ENCODE peak calls at places on chromosome 7, in ten cellular contexts. K, S, C, H, U, T, Q, M, N and R are unnamed samples.

GRCh38 chr7:157125376-157126223 is 13.1 kb upstream of the UBE3C start:
- DNase-seq in M (no peak), C (no peak), H (no peak), S (no peak), N (no peak), U (no peak), K (no peak), T (no peak), Q (no peak), R (no peak)

GRCh38 chr7:35617076-35617475 is 77.9 kb downstream of the HERPUD2 start:
- DNase-seq in M (no peak), K (no peak), U (no peak), Q (no peak), C (no peak), N (no peak), H (no peak), S (peak), T (no peak), R (no peak)

GRCh38 chr7:1438821-1439220 is 20.4 kb downstream of the MICALL2 start:
- DNase-seq in U (no peak), Q (no peak), K (no peak), N (no peak), T (no peak), H (no peak), M (no peak), S (no peak), C (no peak), R (no peak)

GRCh38 chr7:68014031-68014774 is 1017.6 kb downstream of the TYW1 start:
- DNase-seq in Q (no peak), T (no peak), U (no peak), C (no peak), S (no peak), H (no peak), K (no peak), M (no peak), N (no peak), R (no peak)

GRCh38 chr7:156929789-156930539 is 19.5 kb upstream of the NOM1 start:
- DNase-seq in M (no peak), S (no peak), H (no peak), Q (no peak), C (peak), N (no peak), U (no peak), T (no peak), K (no peak), R (no peak)

GRCh38 chr7:38398725-38399321 is 125.4 kb upstream of the TARP start:
- DNase-seq in T (peak), U (peak), N (no peak), Q (peak), H (peak), C (peak), M (peak), S (peak), K (peak), R (peak)

GRCh38 chr7:89003619-89003956 is 208.1 kb upstream of the TEX47 start:
- DNase-seq in M (no peak), K (no peak), Q (no peak), N (no peak), S (no peak), H (no peak), U (no peak), C (no peak), T (no peak), R (peak)

GRCh38 chr7:81457858-81458522 is 311.9 kb downstream of the HGF start:
- DNase-seq in K (no peak), M (no peak), U (peak), C (no peak), N (no peak), T (no peak), Q (no peak), H (no peak), S (peak), R (no peak)

GRCh38 chr7:99504281-99504602 is 220 bp upstream of the ZKSCAN5 start:
- DNase-seq in K (no peak), T (no peak), U (no peak), H (peak), S (no peak), C (no peak), Q (no peak), M (no peak), N (peak), R (no peak)

GRCh38 chr7:70975816-70976215 is 156.1 kb upstream of the GALNT17 start:
- DNase-seq in T (no peak), S (no peak), H (no peak), U (no peak), Q (no peak), K (no peak), N (no peak), C (no peak), M (no peak), R (no peak)

GRCh38 chr7:78039791-78040776 is 241.5 kb downstream of the PHTF2 start:
- DNase-seq in U (peak), C (peak), K (peak), M (no peak), N (no peak), H (peak), Q (no peak), S (no peak), T (peak), R (peak)

GRCh38 chr7:158472631-158473030 is 115.0 kb downstream of the PTPRN2 start:
- DNase-seq in C (no peak), N (no peak), U (no peak), T (no peak), S (no peak), K (no peak), M (no peak), Q (no peak), H (no peak), R (no peak)

GRCh38 chr7:118288098-118288497 is 63.6 kb downstream of the ANKRD7 start:
- DNase-seq in U (peak), N (no peak), T (no peak), C (no peak), H (no peak), M (no peak), Q (no peak), K (no peak), S (no peak), R (peak)

GRCh38 chr7:92464515-92464914 is 13.2 kb downstream of the ERVW-1 start:
- DNase-seq in N (no peak), H (no peak), U (no peak), K (no peak), C (no peak), M (no peak), S (no peak), Q (no peak), T (no peak), R (no peak)

GRCh38 chr7:99374121-99375064 is at the start of gene ARPC1B:
- DNase-seq in K (peak), Q (peak), C (peak), U (peak), H (peak), N (peak), S (peak), T (peak), M (no peak), R (peak)

GRCh38 chr7:116669769-116670168 is 2.2 kb upstream of the MET start:
- DNase-seq in K (no peak), U (no peak), Q (no peak), C (no peak), N (no peak), T (no peak), M (no peak), H (no peak), S (no peak), R (no peak)

GRCh38 chr7:22613466-22613865 is 113.5 kb upstream of the STEAP1B start:
- DNase-seq in Q (no peak), M (no peak), C (no peak), T (no peak), N (no peak), S (peak), H (no peak), U (no peak), K (no peak), R (no peak)

GRCh38 chr7:132757778-132758177 is 181.5 kb upstream of the PLXNA4 start:
- DNase-seq in H (no peak), N (no peak), S (peak), K (no peak), C (no peak), U (no peak), Q (no peak), T (no peak), M (no peak), R (no peak)

GRCh38 chr7:159272739-159273138 is 128.1 kb upstream of the VIPR2 start:
- DNase-seq in M (no peak), N (no peak), U (no peak), T (no peak), Q (no peak), S (no peak), K (no peak), C (no peak), H (no peak), R (no peak)

GRCh38 chr7:129163875-129164544 is 19.5 kb downstream of the TSPAN33 start:
- DNase-seq in N (no peak), C (no peak), U (peak), S (peak), K (no peak), Q (no peak), H (no peak), T (no peak), M (peak), R (peak)

GRCh38 chr7:29091121-29091601 is 55.2 kb downstream of the CPVL start:
- DNase-seq in S (no peak), T (no peak), K (no peak), N (no peak), M (no peak), U (no peak), H (no peak), C (peak), Q (peak), R (no peak)

GRCh38 chr7:129689995-129690581 is 78.6 kb downstream of the NRF1 start:
- DNase-seq in M (no peak), C (no peak), S (no peak), H (no peak), K (no peak), Q (no peak), N (no peak), U (no peak), T (peak), R (no peak)

GRCh38 chr7:140876519-140877248 is 48.0 kb downstream of the BRAF start:
- DNase-seq in U (no peak), M (peak), K (no peak), S (peak), Q (no peak), N (no peak), T (no peak), C (no peak), H (no peak), R (peak)

GRCh38 chr7:111329367-111330234 is 232.7 kb downstream of the IMMP2L start:
- DNase-seq in U (no peak), T (no peak), K (no peak), H (no peak), S (peak), M (no peak), Q (no peak), C (no peak), N (no peak), R (peak)

GRCh38 chr7:87564290-87564963 is 36.3 kb downstream of the ABCB1 start:
- DNase-seq in U (peak), K (peak), N (no peak), M (no peak), H (no peak), Q (no peak), S (no peak), C (no peak), T (no peak), R (peak)

GRCh38 chr7:130319541-130319940 is 25.1 kb upstream of the CPA5 start:
- DNase-seq in T (no peak), N (no peak), C (no peak), K (no peak), M (no peak), U (no peak), H (no peak), S (no peak), Q (no peak), R (no peak)

GRCh38 chr7:81008901-81009300 is 90.0 kb upstream of the SEMA3C start:
- DNase-seq in Q (no peak), U (no peak), S (no peak), N (no peak), T (no peak), M (no peak), C (no peak), K (no peak), H (no peak), R (no peak)

GRCh38 chr7:53315986-53316385 is 280.6 kb downstream of the POM121L12 start:
- DNase-seq in K (no peak), S (no peak), M (no peak), H (no peak), T (no peak), C (peak), N (no peak), U (no peak), Q (no peak), R (no peak)

GRCh38 chr7:18866359-18867036 is 250.9 kb downstream of the TWIST1 start:
- DNase-seq in M (peak), N (peak), U (no peak), Q (peak), S (peak), C (peak), H (no peak), K (peak), T (no peak), R (peak)

GRCh38 chr7:28178537-28178936 is 2.1 kb downstream of the JAZF1 start:
- DNase-seq in K (no peak), H (no peak), Q (no peak), N (no peak), U (no peak), S (no peak), C (no peak), M (no peak), T (no peak), R (peak)

GRCh38 chr7:87797798-87798403 is 78.3 kb downstream of the SLC25A40 start:
- DNase-seq in K (no peak), Q (no peak), H (no peak), C (no peak), S (peak), N (no peak), M (peak), U (peak), T (no peak), R (peak)

GRCh38 chr7:151460474-151460855 is 20.5 kb upstream of the CRYGN start:
- DNase-seq in C (no peak), S (peak), T (no peak), Q (peak), M (no peak), K (peak), N (no peak), H (no peak), U (no peak), R (no peak)
- H3K4me3 ChIP-seq in C (peak), S (peak), T (no peak), Q (peak), M (peak), K (no peak), N (peak), H (no peak), U (no peak), R (no peak)

DNA sequence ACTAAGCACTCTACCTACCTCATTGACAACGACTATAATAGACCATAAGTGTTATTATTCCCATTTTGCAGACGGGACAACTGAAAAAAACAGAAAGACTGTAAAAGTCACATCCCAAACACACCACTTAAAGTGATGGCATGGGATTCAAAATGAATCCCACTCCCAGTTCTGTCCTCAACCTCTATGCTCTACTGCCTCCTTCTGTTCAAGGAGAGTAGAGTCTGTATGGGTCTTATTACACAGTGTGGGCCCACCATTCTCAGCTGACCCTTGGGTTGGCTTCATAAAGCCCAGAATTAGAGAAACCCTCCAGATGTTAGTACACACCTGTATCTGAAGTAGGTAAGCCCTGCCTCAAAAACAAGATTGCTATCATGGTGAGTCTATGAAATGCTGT is 102.2 kb downstream of the GRM8 start:
- DNase-seq in T (no peak), U (no peak), N (no peak), C (no peak), S (no peak), H (no peak), K (no peak), M (no peak), Q (no peak), R (no peak)
- TF ChIP-seq CTCF in T (no peak), U (no peak), N (no peak), C (no peak), S (no peak), H (no peak), K (no peak), M (no peak), Q (no peak), R (no peak)

GRCh38 chr7:150978136-150978789 is at the start of gene KCNH2:
- DNase-seq in Q (peak), S (no peak), N (no peak), M (no peak), T (no peak), U (peak), H (no peak), K (no peak), C (peak), R (no peak)
- H3K4me3 ChIP-seq in Q (peak), S (no peak), N (peak), M (peak), T (peak), U (peak), H (no peak), K (no peak), C (peak), R (peak)

DNA sequence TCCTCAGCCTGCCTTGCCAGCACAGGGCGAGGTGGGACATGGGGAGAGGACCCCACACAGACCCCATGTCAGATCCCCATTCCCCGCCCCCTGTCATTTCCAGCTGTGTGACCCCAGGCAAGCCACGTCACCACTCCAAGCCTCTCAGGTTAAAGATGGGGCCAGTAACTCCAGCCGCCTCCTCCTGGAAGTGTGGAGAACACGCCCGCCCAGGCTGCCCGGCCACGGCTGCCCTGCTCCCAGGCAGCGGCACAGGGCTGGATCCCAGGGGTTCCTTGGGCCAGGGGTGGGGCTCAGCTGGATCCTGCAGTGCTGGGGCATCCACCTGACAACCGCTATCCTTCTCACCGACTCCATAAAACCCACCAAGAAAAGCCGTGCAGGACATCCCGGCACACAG is 86.1 kb downstream of the PDGFA start:
- DNase-seq in C (no peak), K (no peak), T (no peak), H (no peak), U (no peak), M (no peak), Q (no peak), N (no peak), S (no peak), R (no peak)
- TF ChIP-seq CTCF in C (no peak), K (no peak), T (no peak), H (no peak), U (no peak), M (no peak), Q (no peak), N (no peak), S (no peak), R (no peak)

DNA sequence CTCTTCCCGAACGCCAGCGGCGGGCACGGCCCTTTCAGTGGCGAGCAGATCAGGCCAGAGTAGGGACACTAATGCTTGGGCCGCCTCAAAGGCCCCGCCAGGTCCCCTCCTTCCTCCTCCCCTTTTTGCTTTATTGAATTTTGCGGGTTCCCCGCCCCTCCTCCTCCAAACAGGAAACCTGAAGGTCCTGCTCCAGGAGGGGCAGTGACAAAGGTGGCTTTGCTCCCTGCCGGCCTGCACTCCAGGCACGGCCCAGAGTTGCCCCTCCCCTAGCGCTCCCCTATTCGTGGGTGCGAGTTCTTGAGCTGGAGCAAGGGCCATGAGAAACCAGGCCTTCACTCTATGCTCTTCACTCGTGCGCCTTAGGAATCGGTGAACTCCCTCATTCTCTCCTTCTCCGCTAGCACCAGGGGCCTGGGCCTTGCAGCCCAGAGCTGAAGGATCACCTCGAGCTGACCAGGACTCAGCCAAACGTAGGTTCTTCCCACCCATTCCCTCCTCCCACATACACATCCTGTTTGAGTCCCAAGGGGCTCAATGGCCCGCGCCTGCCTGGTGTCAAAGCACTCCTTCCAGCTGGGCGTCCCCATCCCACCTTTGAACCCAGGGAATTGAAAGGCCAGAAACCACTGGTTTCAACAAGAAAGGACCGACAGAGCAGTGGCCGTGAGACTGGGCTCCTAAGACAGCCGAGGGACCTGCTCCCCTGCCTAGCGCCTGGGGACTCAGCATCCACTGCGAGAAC is 629 bp upstream of the HOXA6 start:
- DNase-seq in K (no peak), Q (peak), N (no peak), M (no peak), T (peak), H (peak), U (no peak), S (peak), C (no peak), R (no peak)
- H3K4me3 ChIP-seq in K (no peak), Q (peak), N (peak), M (peak), T (peak), H (no peak), U (peak), S (peak), C (peak), R (no peak)

DNA sequence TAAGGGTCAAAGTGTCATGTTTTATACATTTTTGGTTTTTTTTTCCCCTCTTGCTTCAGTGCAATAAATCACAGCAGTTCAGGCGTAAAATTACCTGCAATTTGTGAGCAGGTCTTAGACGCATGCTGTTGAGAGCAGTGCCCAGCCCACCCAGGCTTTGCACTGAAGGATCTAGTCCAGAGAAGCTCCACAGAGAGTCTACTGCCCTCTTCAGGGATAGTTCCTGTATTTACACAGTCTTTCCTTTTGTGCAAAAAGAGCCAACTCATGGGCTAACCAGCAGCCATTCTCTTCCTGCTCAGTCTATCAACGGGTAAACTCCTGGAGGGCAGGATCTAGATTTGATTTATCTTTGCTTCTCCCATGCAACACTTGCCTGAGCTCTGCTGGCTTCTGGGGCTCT is 82.2 kb upstream of the NAMPT start:
- DNase-seq in K (no peak), T (peak), Q (no peak), S (peak), M (no peak), H (peak), C (no peak), U (peak), N (no peak), R (peak)
- TF ChIP-seq CTCF in K (peak), T (peak), Q (no peak), S (peak), M (peak), H (peak), C (peak), U (peak), N (no peak), R (peak)

GRCh38 chr7:120060875-120061274 is 212.1 kb upstream of the KCND2 start:
- DNase-seq in K (no peak), U (no peak), C (no peak), M (no peak), S (no peak), T (no peak), H (no peak), Q (no peak), N (no peak), R (peak)

GRCh38 chr7:120059641-120060040 is 213.3 kb upstream of the KCND2 start:
- DNase-seq in T (no peak), K (no peak), Q (no peak), M (no peak), C (no peak), S (no peak), N (no peak), H (no peak), U (no peak), R (no peak)

GRCh38 chr7:120064565-120064964 is 208.4 kb upstream of the KCND2 start:
- DNase-seq in S (peak), K (no peak), M (peak), U (no peak), H (no peak), T (no peak), C (no peak), N (no peak), Q (no peak), R (peak)

GRCh38 chr7:120056227-120056626 is 216.7 kb upstream of the KCND2 start:
- DNase-seq in Q (no peak), S (no peak), K (no peak), T (no peak), U (no peak), C (no peak), M (no peak), N (no peak), H (no peak), R (no peak)

DNA sequence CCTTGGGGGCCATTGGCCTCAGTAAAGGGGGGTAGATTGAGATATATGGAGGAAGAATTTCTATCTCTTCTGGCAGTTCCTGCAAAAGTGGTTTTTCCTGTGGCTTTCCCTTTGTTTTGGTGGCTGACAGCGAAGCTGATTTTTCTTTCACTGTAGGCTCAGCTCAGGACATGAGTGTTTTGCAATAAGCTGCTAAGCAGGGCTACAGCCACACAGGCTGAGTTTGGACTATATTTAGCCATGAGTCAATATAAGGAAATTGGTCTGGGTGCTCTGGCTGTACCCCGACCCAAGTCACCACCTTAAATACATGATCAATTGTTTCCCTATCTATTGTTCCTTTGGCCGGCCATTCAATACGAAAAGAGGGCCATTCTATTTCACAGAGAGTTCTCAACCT is 212.7 kb upstream of the KCND2 start:
- DNase-seq in H (no peak), N (no peak), C (no peak), Q (no peak), M (no peak), T (no peak), S (peak), U (no peak), K (no peak), R (no peak)
- H3K4me3 ChIP-seq in H (no peak), N (no peak), C (no peak), Q (no peak), M (no peak), T (no peak), S (no peak), U (no peak), K (no peak), R (no peak)